ENCODE peak calls at places on chromosomes 13 and 19, in eight cellular contexts. C is transverse colon; G is heart right ventricle; X is CD4-positive, alpha-beta T cell; D is upper lobe of right lung; M is Peyer's patch; O is mucosa of descending colon; P is astrocyte. Q is an unnamed sample.
A peak's percentile ranks its signal among the peaks of the same experiment; 100 is the strongest.

GRCh38 chr19:32691952-32692726 is 518 bp downstream of the NUDT19 start:
- DNase-seq in C (peak; percentile 66), G (peak; percentile 66), X (peak; percentile 54), D (peak; percentile 89), M (peak; percentile 78), O (peak; percentile 81), P (peak; percentile 73), Q (peak; percentile 39)

GRCh38 chr13:60397693-60398437 is 845 bp downstream of the TDRD3 start:
- DNase-seq in C (peak; percentile 66), G (peak; percentile 55), X (no peak), D (peak; percentile 88), M (peak; percentile 83), O (peak; percentile 82), P (peak; percentile 64), Q (no peak)

GRCh38 chr19:10961073-10961762 is 388 bp downstream of the SMARCA4 start:
- DNase-seq in C (peak; percentile 30), G (peak; percentile 33), X (no peak), D (peak; percentile 72), M (peak; percentile 60), O (no peak), P (no peak), Q (no peak)

GRCh38 chr13:97259787-97260641 is 37.9 kb downstream of the MBNL2 start:
- DNase-seq in C (no peak), G (no peak), X (no peak), D (no peak), M (no peak), O (no peak), P (peak; percentile 82), Q (no peak)

GRCh38 chr13:95713651-95714050 is 36.7 kb downstream of the DNAJC3 start:
- DNase-seq in C (no peak), G (no peak), X (no peak), D (no peak), M (no peak), O (no peak), P (no peak), Q (no peak)

GRCh38 chr19:50455992-50456391 is 20.3 kb upstream of the EMC10 start:
- DNase-seq in C (no peak), G (no peak), X (no peak), D (no peak), M (no peak), O (no peak), P (no peak), Q (no peak)

GRCh38 chr19:38544569-38545315 is 73.0 kb downstream of the MAP4K1 start:
- DNase-seq in C (no peak), G (no peak), X (no peak), D (no peak), M (no peak), O (no peak), P (no peak), Q (no peak)

GRCh38 chr19:4390017-4390861 is 10.1 kb downstream of the SH3GL1 start:
- DNase-seq in C (peak; percentile 30), G (peak; percentile 60), X (no peak), D (no peak), M (no peak), O (no peak), P (no peak), Q (no peak)

DNA sequence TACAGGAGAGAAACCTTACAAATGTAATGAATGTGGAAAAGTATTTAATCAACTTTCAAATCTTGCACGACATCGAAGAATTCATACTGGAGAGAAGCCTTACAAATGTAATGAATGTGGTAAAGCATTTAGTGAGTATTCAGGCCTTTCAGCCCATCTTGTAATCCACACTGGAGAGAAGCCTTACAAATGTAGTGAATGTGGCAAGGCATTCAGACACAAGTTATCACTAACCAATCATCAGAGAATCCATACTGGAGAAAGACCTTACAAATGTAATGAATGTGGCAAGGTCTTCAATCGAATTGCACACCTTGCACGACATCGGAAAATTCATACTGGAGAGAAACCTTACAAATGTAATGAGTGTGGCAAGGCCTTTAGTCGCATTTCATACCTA is 13.6 kb upstream of the ZNF610 start:
- DNase-seq in C (no peak), G (no peak), X (no peak), D (no peak), M (no peak), O (no peak), P (no peak), Q (no peak)
- H3K9me3 ChIP-seq in C (peaks cover 100% of the 10 kb centered on the region), G (peaks cover 10% of the 10 kb centered on the region), X (peaks cover 98% of the 10 kb centered on the region), D (peaks cover 98% of the 10 kb centered on the region), M (peaks cover 6% of the 10 kb centered on the region), O (peaks cover 100% of the 10 kb centered on the region), P (peaks cover 60% of the 10 kb centered on the region), Q (peaks cover 86% of the 10 kb centered on the region)

DNA sequence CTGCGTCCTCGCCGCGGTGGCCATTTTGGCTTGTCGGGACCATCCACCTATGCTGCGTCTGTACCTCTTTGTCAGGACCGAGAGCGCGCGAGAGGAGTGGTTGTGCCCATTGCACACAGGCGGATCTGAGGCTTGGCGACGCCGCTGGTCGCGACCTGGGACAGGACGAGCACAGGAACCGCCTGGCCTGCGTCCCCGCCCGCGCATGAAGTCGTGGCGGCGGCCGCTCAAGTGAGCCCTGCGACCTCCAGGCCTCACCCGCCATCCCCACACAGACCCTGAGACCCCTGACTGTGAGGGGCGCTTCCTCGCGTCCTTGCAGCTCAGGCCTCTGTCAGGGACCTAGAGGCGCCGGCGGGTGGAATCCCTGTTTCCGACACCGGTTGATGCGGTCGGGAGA is 16.8 kb downstream of the ZNF586 start:
- DNase-seq in C (no peak), G (no peak), X (no peak), D (no peak), M (no peak), O (no peak), P (no peak), Q (no peak)
- H3K9me3 ChIP-seq in C (peaks cover 48% of the 10 kb centered on the region), G (no peaks in the 10 kb centered on the region), X (peaks cover 80% of the 10 kb centered on the region), D (peaks cover 16% of the 10 kb centered on the region), M (no peaks in the 10 kb centered on the region), O (peaks cover 74% of the 10 kb centered on the region), P (peaks cover 15% of the 10 kb centered on the region), Q (peaks cover 19% of the 10 kb centered on the region)

DNA sequence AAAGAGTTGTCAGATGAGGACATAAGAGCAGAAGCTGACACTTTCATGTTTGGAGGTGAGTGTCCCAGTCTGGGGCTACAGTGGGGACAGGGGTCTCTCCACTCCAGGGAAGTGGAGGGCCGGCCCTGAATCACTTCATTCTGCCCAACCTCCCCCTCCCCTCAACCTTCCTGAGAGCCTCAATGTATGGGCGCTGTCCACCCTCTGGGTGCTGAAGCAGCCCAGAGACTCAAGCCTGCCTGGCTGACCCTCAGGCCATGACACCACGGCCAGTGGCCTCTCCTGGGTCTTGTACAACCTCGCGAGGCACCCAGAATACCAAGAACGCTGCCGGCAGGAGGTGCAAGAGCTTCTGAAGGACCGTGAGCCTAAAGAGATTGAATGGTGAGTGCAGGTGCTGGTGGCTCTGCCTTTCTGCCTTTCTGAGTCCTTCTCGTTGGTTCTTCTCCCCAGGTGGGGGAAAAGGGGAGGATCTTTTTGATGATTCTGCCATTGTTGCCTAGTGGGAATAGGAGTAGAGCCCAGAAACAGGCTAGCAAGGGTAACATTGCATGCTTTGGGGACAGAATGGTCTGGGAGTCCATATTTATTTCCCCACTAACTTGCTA is 8.8 kb downstream of the CYP4F8 start:
- DNase-seq in C (no peak), G (no peak), X (no peak), D (no peak), M (no peak), O (no peak), P (no peak), Q (no peak)
- H3K9me3 ChIP-seq in C (no peaks in the 10 kb centered on the region), G (no peaks in the 10 kb centered on the region), X (no peaks in the 10 kb centered on the region), D (no peaks in the 10 kb centered on the region), M (no peaks in the 10 kb centered on the region), O (no peaks in the 10 kb centered on the region), P (no peaks in the 10 kb centered on the region), Q (no peaks in the 10 kb centered on the region)

GRCh38 chr19:41872384-41872774 is 4.7 kb upstream of the CD79A start:
- DNase-seq in C (no peak), G (no peak), X (no peak), D (no peak), M (no peak), O (no peak), P (no peak), Q (no peak)
- H3K9me3 ChIP-seq in C (no peaks in the 10 kb centered on the region), G (no peaks in the 10 kb centered on the region), X (no peaks in the 10 kb centered on the region), D (no peaks in the 10 kb centered on the region), M (no peaks in the 10 kb centered on the region), O (no peaks in the 10 kb centered on the region), P (no peaks in the 10 kb centered on the region), Q (no peaks in the 10 kb centered on the region)

GRCh38 chr19:58217607-58218391 is 10.9 kb upstream of the ZNF544 start:
- DNase-seq in C (no peak), G (no peak), X (no peak), D (no peak), M (no peak), O (no peak), P (no peak), Q (no peak)
- H3K9me3 ChIP-seq in C (peaks cover 69% of the 10 kb centered on the region), G (peaks cover 14% of the 10 kb centered on the region), X (peaks cover 67% of the 10 kb centered on the region), D (peaks cover 63% of the 10 kb centered on the region), M (no peaks in the 10 kb centered on the region), O (peaks cover 91% of the 10 kb centered on the region), P (peaks cover 47% of the 10 kb centered on the region), Q (peaks cover 19% of the 10 kb centered on the region)

GRCh38 chr19:31177230-31177629 is 172.0 kb downstream of the TSHZ3 start:
- DNase-seq in C (no peak), G (no peak), X (no peak), D (no peak), M (no peak), O (no peak), P (no peak), Q (no peak)

GRCh38 chr19:31173991-31174390 is 175.2 kb downstream of the TSHZ3 start:
- DNase-seq in C (no peak), G (no peak), X (no peak), D (no peak), M (no peak), O (no peak), P (no peak), Q (no peak)

GRCh38 chr19:31178833-31179470 is 170.3 kb downstream of the TSHZ3 start:
- DNase-seq in C (no peak), G (no peak), X (no peak), D (no peak), M (no peak), O (no peak), P (no peak), Q (no peak)

GRCh38 chr19:31174948-31175347 is 174.3 kb downstream of the TSHZ3 start:
- DNase-seq in C (no peak), G (no peak), X (no peak), D (no peak), M (no peak), O (no peak), P (no peak), Q (no peak)

DNA sequence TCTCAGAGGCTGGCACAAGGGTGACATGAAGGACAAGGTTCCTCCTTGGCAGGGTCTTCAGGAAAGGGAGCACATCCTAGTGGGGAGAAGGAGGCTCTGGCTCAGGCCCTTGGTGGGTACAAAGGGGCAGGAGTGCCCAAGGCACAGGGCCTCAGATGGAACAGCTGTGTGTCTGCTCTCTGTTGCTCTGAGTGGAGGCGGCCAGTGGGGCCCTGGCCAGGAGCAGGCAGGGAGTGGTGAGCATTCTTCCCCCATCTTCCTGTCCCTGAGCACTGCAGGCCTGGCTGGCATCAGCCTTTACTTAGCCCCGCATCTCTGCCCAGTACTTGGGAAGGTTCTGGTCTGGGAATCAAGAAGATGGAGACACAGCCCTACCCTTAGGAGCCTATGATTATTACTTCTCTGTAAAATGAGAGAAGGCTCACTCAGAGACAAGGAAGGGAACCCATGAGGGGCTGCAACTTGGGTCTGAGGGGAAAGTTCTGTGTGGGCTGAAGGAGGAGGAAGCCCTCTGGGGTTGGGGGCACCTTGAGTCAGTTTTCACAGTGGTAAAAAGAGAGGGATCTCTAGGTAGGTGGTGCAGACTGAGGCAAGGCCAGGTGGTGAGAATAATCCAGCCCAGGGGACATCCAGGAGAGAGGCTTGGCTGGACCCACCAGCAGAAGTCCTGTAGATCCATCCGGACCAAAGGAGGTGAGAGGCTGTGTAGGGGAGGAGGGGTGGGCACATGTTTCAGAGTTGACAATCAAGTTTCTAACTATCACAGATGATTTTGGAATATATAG is 173.5 kb downstream of the TSHZ3 start:
- DNase-seq in C (no peak), G (no peak), X (no peak), D (no peak), M (no peak), O (no peak), P (no peak), Q (no peak)
- H3K9me3 ChIP-seq in C (no peaks in the 10 kb centered on the region), G (no peaks in the 10 kb centered on the region), X (no peaks in the 10 kb centered on the region), D (no peaks in the 10 kb centered on the region), M (no peaks in the 10 kb centered on the region), O (no peaks in the 10 kb centered on the region), P (no peaks in the 10 kb centered on the region), Q (no peaks in the 10 kb centered on the region)